ENCODE peak calls at places on chromosome 6, in six cellular contexts. I is EL; U is HT-29; B is posterior cingulate gyrus; R is NCI-H345; F is activated CD4-positive, CD25-positive, alpha-beta regulatory T cell treated with anti-CD3 and anti-CD28 coated beads, Interleukin-2, amount 50 U/mL, for 72 hours. V is an unnamed sample.

GRCh38 chr6:130178692-130179091 is 44.1 kb downstream of the SAMD3 start:
- DNase-seq in U (peak), F (no peak), B (no peak), I (peak), R (no peak), V (peak)

GRCh38 chr6:157267109-157267611 is 56.2 kb downstream of the TMEM242 start:
- DNase-seq in R (peak), I (no peak), B (no peak), F (no peak), U (no peak), V (no peak)

GRCh38 chr6:75849329-75850025 is 100.4 kb downstream of the MYO6 start:
- DNase-seq in R (no peak), F (no peak), I (no peak), U (peak), B (no peak), V (no peak)

GRCh38 chr6:39227476-39227875 is 1.8 kb downstream of the KCNK5 start:
- DNase-seq in U (no peak), R (no peak), F (no peak), I (no peak), B (no peak), V (no peak)

GRCh38 chr6:87274660-87275273 is 47.6 kb upstream of the SMIM8 start:
- DNase-seq in B (no peak), R (no peak), I (peak), U (no peak), F (no peak), V (peak)

GRCh38 chr6:160333841-160334240 is 14.3 kb upstream of the SLC22A3 start:
- DNase-seq in F (no peak), U (no peak), I (no peak), R (no peak), B (no peak), V (no peak)

GRCh38 chr6:8664700-8665099 is 229.4 kb upstream of the SLC35B3 start:
- DNase-seq in I (no peak), R (no peak), F (no peak), B (no peak), U (no peak), V (no peak)

GRCh38 chr6:14079433-14079832 is 38.1 kb upstream of the CD83 start:
- DNase-seq in I (no peak), F (no peak), R (no peak), B (no peak), U (no peak), V (peak)

GRCh38 chr6:103893082-103893481 is 966.6 kb downstream of the HACE1 start:
- DNase-seq in B (no peak), F (no peak), R (no peak), U (no peak), I (no peak), V (no peak)

GRCh38 chr6:105069821-105070445 is 109.9 kb downstream of the POPDC3 start:
- DNase-seq in F (no peak), I (peak), U (no peak), R (no peak), B (no peak), V (peak)

GRCh38 chr6:113301651-113302050 is 555.5 kb upstream of the MARCKS start:
- DNase-seq in F (no peak), B (no peak), I (peak), U (no peak), R (no peak), V (peak)

GRCh38 chr6:142356271-142356938 is 54.6 kb downstream of the ADGRG6 start:
- DNase-seq in F (no peak), I (peak), B (no peak), U (no peak), R (no peak), V (peak)

GRCh38 chr6:38443341-38443740 is 196.4 kb downstream of the BTBD9 start:
- DNase-seq in R (no peak), I (no peak), F (no peak), U (no peak), B (no peak), V (no peak)

GRCh38 chr6:169719117-169719516 is 5.2 kb downstream of the PHF10 start:
- DNase-seq in R (no peak), I (no peak), F (no peak), B (no peak), U (no peak), V (peak)